ENCODE peak calls at places on chromosomes 5 and 9, in ten cellular contexts. J is ovary, T is AG10803, I is HL-60, C is pancreas, U is mucosa of descending colon, X is prostate gland, L is astrocyte of the spinal cord, B is fibroblast of lung, Y is fibroblast of pulmonary artery. M is an unnamed sample.

GRCh38 chr5:10914741-10915480 is 153.9 kb upstream of the DAP start:
- DNase-seq in B (no peak), C (no peak), T (peak; percentile 59), X (no peak), J (no peak), U (no peak), L (no peak), Y (no peak), I (no peak), M (no peak)

GRCh38 chr5:10892911-10893215 is 131.8 kb upstream of the DAP start:
- DNase-seq in I (no peak), X (no peak), L (no peak), C (no peak), T (no peak), U (no peak), J (no peak), Y (no peak), B (no peak), M (no peak)

GRCh38 chr9:19127881-19128719 is 808 bp upstream of the PLIN2 start:
- DNase-seq in C (peak; percentile 43), X (no peak), I (no peak), U (peak; percentile 63), T (no peak), L (peak; percentile 45), Y (no peak), J (peak; percentile 36), B (peak; percentile 63), M (no peak)

GRCh38 chr5:172276214-172276613 is 7.3 kb downstream of the UBTD2 start:
- DNase-seq in L (peak; percentile 14), J (no peak), T (peak; percentile 8), B (peak; percentile 41), Y (peak; percentile 61), U (no peak), I (no peak), C (no peak), X (no peak), M (no peak)

GRCh38 chr5:133934822-133935793 is 33.3 kb downstream of the C5orf15 start:
- DNase-seq in J (no peak), B (no peak), C (no peak), Y (no peak), I (no peak), X (no peak), T (no peak), U (no peak), L (no peak), M (no peak)

GRCh38 chr9:113624721-113625120 is 161.2 kb downstream of the RGS3 start:
- DNase-seq in U (no peak), X (no peak), L (peak; percentile 50), B (no peak), C (no peak), T (peak; percentile 82), Y (no peak), J (no peak), I (no peak), M (no peak)

GRCh38 chr5:162047279-162047678 is 20.3 kb upstream of the GABRG2 start:
- DNase-seq in I (no peak), L (no peak), C (no peak), U (no peak), J (no peak), T (no peak), X (no peak), Y (no peak), B (no peak), M (no peak)

GRCh38 chr9:104577263-104577662 is 8.3 kb downstream of the OR13C8 start:
- DNase-seq in B (no peak), Y (no peak), C (no peak), L (no peak), T (no peak), X (no peak), I (no peak), U (no peak), J (no peak), M (no peak)

GRCh38 chr5:165622864-165623536 is 2117.6 kb downstream of the MAT2B start:
- DNase-seq in I (no peak), U (no peak), T (no peak), C (no peak), X (no peak), Y (no peak), J (no peak), L (peak; percentile 10), B (peak; percentile 36), M (no peak)
- H3K4me3 ChIP-seq in I (no peak overlapping the region), U (no peak overlapping the region), T (no peak overlapping the region), C (no peak overlapping the region), X (no peak overlapping the region), Y (no peak overlapping the region), J (no peak overlapping the region), L (no peak overlapping the region), B (no peak overlapping the region), M (no peak overlapping the region)

GRCh38 chr9:116437411-116438370 is 249.4 kb upstream of the TRIM32 start:
- DNase-seq in I (no peak), X (no peak), U (no peak), L (no peak), Y (no peak), C (no peak), T (no peak), B (no peak), J (no peak), M (no peak)

GRCh38 chr9:116432051-116432450 is 255.1 kb upstream of the TRIM32 start:
- DNase-seq in U (no peak), X (no peak), I (no peak), Y (no peak), B (no peak), L (no peak), J (no peak), T (no peak), C (no peak), M (no peak)

GRCh38 chr9:116435706-116436105 is 251.4 kb upstream of the TRIM32 start:
- DNase-seq in C (no peak), Y (no peak), I (no peak), U (no peak), T (peak; percentile 58), L (no peak), B (no peak), J (no peak), X (no peak), M (no peak)

GRCh38 chr9:116430849-116431248 is 256.3 kb upstream of the TRIM32 start:
- DNase-seq in T (no peak), U (no peak), I (no peak), J (no peak), C (no peak), X (no peak), L (no peak), B (no peak), Y (no peak), M (no peak)

DNA sequence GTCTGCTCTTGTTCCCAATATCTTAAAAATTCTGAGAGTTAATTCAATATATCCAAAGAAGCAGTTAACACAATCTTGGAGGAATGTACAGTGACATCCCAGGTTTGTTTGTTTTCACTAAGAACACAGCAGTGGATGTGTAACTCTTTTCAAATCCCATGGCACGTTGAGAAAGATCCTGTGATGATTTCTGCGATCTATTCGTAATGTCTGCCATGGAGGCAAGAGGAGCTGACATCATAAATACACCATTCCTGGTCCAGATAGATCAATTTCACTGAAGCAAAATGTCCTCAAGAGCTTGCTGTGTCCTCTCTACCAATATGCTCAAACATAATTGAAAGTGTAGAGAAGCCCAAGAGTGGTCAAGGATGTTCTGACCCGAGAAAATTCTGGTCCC is 252.8 kb upstream of the TRIM32 start:
- DNase-seq in Y (no peak), X (no peak), T (no peak), C (no peak), L (no peak), J (no peak), B (no peak), U (no peak), I (no peak), M (no peak)
- TF ChIP-seq CTCF in Y (no peak), X (no peak), T (no peak), C (no peak), L (no peak), J (no peak), B (no peak), U (no peak), I (no peak), M (no peak)

GRCh38 chr9:100474950-100475276 is 2.0 kb downstream of the TMEFF1 start:
- DNase-seq in I (no peak), Y (no peak), B (no peak), C (no peak), T (no peak), J (no peak), X (no peak), L (no peak), U (no peak), M (no peak)

GRCh38 chr9:100472268-100472667 is 681 bp upstream of the TMEFF1 start:
- DNase-seq in I (no peak), J (no peak), T (no peak), C (no peak), L (no peak), X (no peak), U (no peak), B (no peak), Y (no peak), M (no peak)

GRCh38 chr9:100473271-100474081 is 527 bp downstream of the TMEFF1 start:
- DNase-seq in C (peak; percentile 72), X (no peak), I (peak; percentile 38), U (peak; percentile 39), T (peak; percentile 23), Y (peak; percentile 28), B (no peak), L (no peak), J (peak; percentile 12), M (no peak)

GRCh38 chr9:100472725-100473261 is at the start of gene TMEFF1:
- DNase-seq in J (peak; percentile 15), I (peak; percentile 12), T (peak; percentile 19), L (peak; percentile 6), B (no peak), Y (peak; percentile 8), X (peak; percentile 6), C (peak; percentile 55), U (peak; percentile 41), M (no peak)

DNA sequence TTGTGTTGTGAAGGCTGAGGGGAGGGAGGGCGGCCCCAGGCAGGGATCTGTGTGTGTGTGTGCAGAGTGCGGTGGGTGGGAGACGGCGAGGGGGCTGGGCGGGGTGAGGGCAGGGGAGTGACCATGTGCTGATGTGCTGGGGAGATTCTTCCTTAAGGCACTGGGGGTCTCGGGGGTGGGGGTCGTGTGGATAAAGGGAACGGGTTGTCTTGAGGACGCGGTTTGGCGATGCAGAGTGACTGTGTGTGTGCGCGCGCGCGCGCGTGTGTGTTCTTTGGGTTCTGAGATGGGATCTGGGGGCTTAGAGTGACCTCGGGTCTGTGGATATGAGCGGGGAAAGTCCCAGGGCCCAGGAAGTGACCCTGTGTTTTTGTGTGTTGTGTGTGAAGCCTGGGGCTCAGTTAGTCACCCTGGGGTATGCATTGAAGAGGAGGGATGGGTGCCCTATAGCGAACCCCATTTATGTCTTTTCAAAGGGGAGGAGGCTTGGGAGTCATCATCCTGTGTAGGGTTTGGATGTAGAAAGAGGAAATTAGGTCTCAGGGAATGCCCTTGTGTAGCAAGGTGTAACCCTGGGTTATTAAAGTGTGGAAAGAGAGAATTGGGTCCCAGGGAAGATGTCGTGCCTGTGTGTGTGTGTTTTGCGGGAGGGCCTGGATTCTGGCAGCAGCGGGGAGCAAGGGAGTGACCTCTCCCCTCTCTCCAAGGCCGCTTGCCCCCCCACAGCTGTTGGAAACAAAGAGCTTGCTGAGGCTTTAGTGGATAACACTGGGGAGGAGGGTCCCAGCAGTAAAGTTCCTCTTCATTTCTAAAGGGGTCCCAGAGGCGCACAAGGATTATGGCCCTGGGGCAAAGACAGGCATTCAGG is 1.4 kb downstream of the TMEFF1 start:
- DNase-seq in X (no peak), Y (no peak), I (no peak), L (no peak), C (no peak), T (no peak), B (no peak), J (no peak), U (no peak), M (no peak)
- H3K4me3 ChIP-seq in X (peak overlapping the region; percentile 45), Y (peak overlapping the region; percentile 63), I (no peak overlapping the region), L (peak overlapping the region; percentile 57), C (peak overlapping the region; percentile 36), T (peak overlapping the region; percentile 70), B (peak overlapping the region; percentile 74), J (peak overlapping the region; percentile 55), U (no peak overlapping the region), M (peak overlapping the region; percentile 73)

GRCh38 chr5:78754655-78755054 is 106.1 kb upstream of the LHFPL2 start:
- DNase-seq in U (no peak), L (no peak), Y (no peak), I (no peak), J (no peak), B (no peak), C (no peak), X (no peak), T (no peak), M (no peak)

GRCh38 chr5:78750281-78750680 is 101.7 kb upstream of the LHFPL2 start:
- DNase-seq in L (no peak), U (no peak), T (no peak), X (no peak), Y (no peak), C (no peak), I (no peak), B (no peak), J (no peak), M (no peak)

GRCh38 chr5:78755822-78756429 is 107.4 kb upstream of the LHFPL2 start:
- DNase-seq in J (no peak), B (peak; percentile 14), U (no peak), X (no peak), Y (no peak), C (no peak), T (peak; percentile 74), L (no peak), I (no peak), M (no peak)

GRCh38 chr5:78751872-78752271 is 103.3 kb upstream of the LHFPL2 start:
- DNase-seq in J (no peak), C (no peak), I (no peak), T (peak; percentile 53), L (no peak), X (no peak), B (peak; percentile 55), U (no peak), Y (peak; percentile 50), M (no peak)

GRCh38 chr5:78753093-78753531 is 104.5 kb upstream of the LHFPL2 start:
- DNase-seq in I (no peak), Y (no peak), T (peak; percentile 74), B (peak; percentile 14), U (no peak), C (no peak), X (no peak), J (no peak), L (peak; percentile 66), M (peak; percentile 55)
- TF ChIP-seq CTCF in I (no peak), Y (no peak), T (no peak), B (no peak), U (no peak), C (no peak), X (no peak), J (no peak), L (no peak), M (no peak)

M was measured in AG09309.